ENCODE peak calls at places on chromosomes 4 and X, in seven cellular contexts. Q is fibroblast of mammary gland, B is Peyer's patch, F is pancreas, U is choroid plexus epithelial cell, G is left ventricle myocardium inferior, V is thoracic aorta. S is an unnamed sample.

GRCh38 chr4:73684097-73684496 is 56.3 kb upstream of the CXCL8 start:
- DNase-seq in Q (no peak), B (no peak), F (no peak), U (peak), G (no peak), V (no peak), S (no peak)

GRCh38 chr4:2672700-2673099 is 83.4 kb downstream of the TNIP2 start:
- DNase-seq in Q (no peak), B (no peak), F (no peak), U (no peak), G (no peak), V (no peak), S (no peak)

GRCh38 chr4:94332983-94333590 is 9.5 kb downstream of the HPGDS start:
- DNase-seq in Q (no peak), B (no peak), F (no peak), U (peak), G (no peak), V (no peak), S (no peak)

GRCh38 chrX:103073442-103073841 is 9.5 kb upstream of the BEX1 start:
- DNase-seq in Q (no peak), B (no peak), F (no peak), U (peak), G (no peak), V (no peak), S (no peak)

GRCh38 chr4:19438228-19438627 is 813.5 kb upstream of the SLIT2 start:
- DNase-seq in Q (peak), B (no peak), F (no peak), U (peak), G (no peak), V (no peak), S (peak)

GRCh38 chr4:156558365-156559025 is 413.1 kb downstream of the PDGFC start:
- DNase-seq in Q (no peak), B (no peak), F (no peak), U (peak), G (no peak), V (peak), S (no peak)

GRCh38 chr4:3217771-3218170 is 31.2 kb upstream of the MSANTD1 start:
- DNase-seq in Q (no peak), B (peak), F (no peak), U (no peak), G (no peak), V (no peak), S (no peak)

GRCh38 chrX:129544780-129545179 is 4.7 kb downstream of the OCRL start:
- DNase-seq in Q (no peak), B (no peak), F (no peak), U (no peak), G (no peak), V (no peak), S (no peak)

GRCh38 chrX:118315529-118315928 is 30.4 kb upstream of the WDR44 start:
- DNase-seq in Q (no peak), B (no peak), F (no peak), U (no peak), G (no peak), V (no peak), S (peak)

GRCh38 chrX:20455001-20455400 is 188.3 kb upstream of the RPS6KA3 start:
- DNase-seq in Q (peak), B (no peak), F (no peak), U (peak), G (no peak), V (no peak), S (no peak)

GRCh38 chr4:40055379-40055872 is 1.2 kb upstream of the N4BP2 start:
- DNase-seq in Q (no peak), B (no peak), F (no peak), U (peak), G (no peak), V (no peak), S (peak)

GRCh38 chr4:152983221-152983620 is 47.1 kb downstream of the FHDC1 start:
- DNase-seq in Q (peak), B (no peak), F (no peak), U (peak), G (no peak), V (no peak), S (no peak)

GRCh38 chr4:76663794-76664193 is 228.8 kb downstream of the SHROOM3 start:
- DNase-seq in Q (no peak), B (no peak), F (no peak), U (no peak), G (no peak), V (no peak), S (peak)

GRCh38 chr4:145333786-145334185 is 147.9 kb upstream of the SMAD1 start:
- DNase-seq in Q (no peak), B (no peak), F (peak), U (no peak), G (no peak), V (no peak), S (no peak)

GRCh38 chrX:10235851-10236250 is 79.1 kb downstream of the CLCN4 start:
- DNase-seq in Q (peak), B (no peak), F (no peak), U (peak), G (no peak), V (no peak), S (no peak)

GRCh38 chrX:2442694-2443093 is 58.1 kb downstream of the DHRSX start:
- DNase-seq in Q (no peak), B (no peak), F (no peak), U (no peak), G (no peak), V (no peak), S (no peak)

GRCh38 chrX:20989361-20989760 is 384.9 kb upstream of the CNKSR2 start:
- DNase-seq in Q (peak), B (no peak), F (no peak), U (no peak), G (no peak), V (no peak), S (peak)

GRCh38 chr4:187929024-187929423 is 66.5 kb upstream of the ZFP42 start:
- DNase-seq in Q (no peak), B (no peak), F (no peak), U (no peak), G (no peak), V (no peak), S (no peak)
- TF ChIP-seq CTCF in Q (no peak), B (no peak), F (no peak), U (no peak), G (no peak), V (no peak), S (no peak)

GRCh38 chrX:101097546-101098453 is at the start of gene CENPI:
- DNase-seq in Q (peak), B (peak), F (peak), U (peak), G (peak), V (peak), S (peak)
- H3K4me3 ChIP-seq in Q (peak), B (peak), F (peak), U (peak), G (peak), V (peak), S (peak)

DNA sequence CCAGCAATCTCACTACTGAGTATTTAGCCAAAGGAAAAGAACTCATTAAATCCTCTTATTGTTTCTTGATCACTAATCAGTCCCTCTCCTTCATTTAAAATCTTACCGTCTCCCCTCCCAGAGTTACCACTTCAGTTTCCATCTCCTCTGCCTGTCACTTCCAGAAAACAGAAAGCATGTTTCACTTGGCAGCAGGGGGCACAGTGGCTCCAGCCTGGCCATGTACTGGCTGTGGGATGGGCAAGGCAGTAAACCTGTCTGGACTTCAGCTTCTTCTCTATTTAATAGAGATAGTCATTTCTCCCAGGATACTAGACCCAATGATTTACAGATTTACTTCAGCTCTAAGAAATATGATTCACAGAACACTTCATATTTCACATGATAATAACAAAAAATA is 63.2 kb downstream of the CD40LG start:
- DNase-seq in Q (peak), B (peak), F (no peak), U (peak), G (peak), V (no peak), S (peak)
- TF ChIP-seq CTCF in Q (peak), B (peak), F (no peak), U (peak), G (peak), V (peak), S (peak)

GRCh38 chr4:151715881-151716280 is 44.9 kb downstream of the GATB start:
- DNase-seq in Q (no peak), B (no peak), F (no peak), U (no peak), G (no peak), V (no peak), S (no peak)
- H3K4me3 ChIP-seq in Q (no peak), B (no peak), F (no peak), U (no peak), G (no peak), V (no peak), S (no peak)

GRCh38 chr4:100882661-100883060 is 364.8 kb upstream of the EMCN start:
- DNase-seq in Q (no peak), B (no peak), F (no peak), U (no peak), G (no peak), V (no peak), S (no peak)
- TF ChIP-seq CTCF in Q (no peak), B (no peak), F (no peak), U (no peak), G (no peak), V (no peak), S (no peak)

DNA sequence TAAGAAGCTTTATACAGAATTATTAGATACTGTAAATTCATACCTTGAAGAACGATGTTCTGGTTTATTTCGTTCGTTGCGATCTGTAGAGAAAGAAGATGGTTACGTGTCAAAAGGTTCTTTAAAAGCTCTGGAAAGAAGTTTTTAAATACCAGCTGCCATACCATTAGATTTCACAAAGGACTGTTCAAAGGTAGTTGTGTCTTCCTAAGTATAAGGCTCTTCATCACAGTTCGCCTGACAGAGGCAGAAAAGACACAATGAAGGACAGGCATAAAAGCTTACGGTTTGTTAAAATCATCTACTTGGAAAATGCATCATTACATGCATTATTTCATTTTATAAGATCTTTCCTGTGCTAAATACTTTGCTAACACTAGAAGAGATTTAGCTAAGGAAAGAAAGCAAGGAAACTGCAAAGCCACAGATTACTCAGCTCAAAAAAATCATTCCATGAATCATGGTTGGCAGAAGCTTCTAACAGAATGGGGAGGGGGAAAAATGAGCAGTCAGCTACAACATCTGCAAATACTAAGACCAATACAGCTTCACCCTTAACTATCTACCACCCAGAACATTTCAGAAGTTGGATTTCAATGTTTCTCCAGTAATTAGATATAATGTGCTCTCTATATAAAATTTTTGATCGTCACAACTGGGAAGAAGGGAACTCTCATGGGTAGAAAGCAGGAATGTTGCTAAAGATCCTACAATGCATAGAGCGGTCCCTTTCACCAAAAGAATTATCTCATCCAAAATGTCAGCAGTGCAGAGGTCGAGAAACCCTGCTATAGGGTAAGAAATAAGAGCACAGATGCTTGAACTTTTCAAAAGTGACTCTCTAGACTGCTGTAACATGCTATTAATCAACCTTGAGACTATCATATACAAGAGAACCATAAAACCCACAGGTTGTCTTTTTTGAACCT is 50.7 kb upstream of the PRSS48 start:
- DNase-seq in Q (peak), B (no peak), F (no peak), U (peak), G (no peak), V (no peak), S (peak)
- H3K4me3 ChIP-seq in Q (peak), B (peak), F (no peak), U (peak), G (peak), V (peak), S (no peak)

S was measured in bronchial epithelial cell.